ENCODE peak calls at places on chromosomes 2 and 18, in ten cellular contexts. F is iPS-NIHi11; K is naive thymus-derived CD8-positive, alpha-beta T cell; B is SW 1271; Q is GDM1; J is smooth muscle cell of the brain vasculature; T is ELF-1; E is NCI-H1105; I is adrenal gland; O is fibroblast of villous mesenchyme. P is an unnamed sample.

GRCh38 chr2:224754129-224754528 is 38.0 kb upstream of the CCDC195 start:
- DNase-seq in T (no peak), E (no peak), Q (no peak), K (no peak), I (no peak), O (peak; percentile 39), B (no peak), J (no peak), F (no peak), P (peak; percentile 9)

GRCh38 chr18:36601316-36601715 is 227.5 kb downstream of the TPGS2 start:
- DNase-seq in T (no peak), O (no peak), B (no peak), F (no peak), E (no peak), Q (no peak), K (no peak), J (no peak), I (no peak), P (no peak)

GRCh38 chr2:129354662-129355061 is 624.8 kb upstream of the RAB6C start:
- DNase-seq in Q (no peak), I (no peak), E (no peak), B (no peak), K (no peak), J (no peak), F (no peak), O (no peak), T (no peak), P (no peak)

GRCh38 chr2:234951386-234952269 is at the start of gene SH3BP4:
- DNase-seq in J (no peak), K (peak; percentile 15), O (peak; percentile 85), E (peak; percentile 22), T (peak; percentile 53), F (peak; percentile 97), Q (no peak), B (no peak), I (peak; percentile 85), P (peak; percentile 84)

GRCh38 chr2:150425121-150425559 is 62.3 kb downstream of the RND3 start:
- DNase-seq in F (peak; percentile 26), O (peak; percentile 48), E (no peak), Q (no peak), T (peak; percentile 80), B (no peak), J (no peak), K (no peak), I (peak; percentile 30), P (peak; percentile 15)

GRCh38 chr2:119650206-119650605 is 28.8 kb upstream of the TMEM177 start:
- DNase-seq in K (no peak), I (no peak), E (no peak), Q (no peak), F (no peak), T (no peak), B (no peak), J (no peak), O (no peak), P (peak; percentile 31)

GRCh38 chr18:76374330-76375281 is 120.4 kb downstream of the ZNF516 start:
- DNase-seq in K (no peak), Q (no peak), F (no peak), T (no peak), E (no peak), J (no peak), B (no peak), I (no peak), O (no peak), P (no peak)

GRCh38 chr2:69185807-69186206 is 172.8 kb downstream of the ANTXR1 start:
- DNase-seq in E (no peak), Q (no peak), K (no peak), F (no peak), J (peak; percentile 28), B (no peak), T (no peak), I (no peak), O (no peak), P (peak; percentile 93)

GRCh38 chr2:37168217-37168981 is 11.6 kb upstream of the EIF2AK2 start:
- DNase-seq in B (no peak), E (no peak), O (peak; percentile 62), Q (peak; percentile 1), T (peak; percentile 64), J (no peak), F (peak; percentile 82), I (peak; percentile 36), K (peak; percentile 12), P (peak; percentile 66)

GRCh38 chr2:127633556-127634065 is 12.3 kb upstream of the GPR17 start:
- DNase-seq in T (no peak), K (no peak), F (no peak), E (no peak), B (no peak), Q (no peak), J (no peak), I (no peak), O (no peak), P (no peak)

GRCh38 chr18:23136326-23137092 is 1.2 kb downstream of the CABLES1 start:
- DNase-seq in I (no peak), F (peak; percentile 47), J (no peak), Q (no peak), T (peak; percentile 60), B (no peak), O (no peak), K (no peak), E (peak; percentile 20), P (peak; percentile 39)

GRCh38 chr18:44723366-44723765 is 42.7 kb downstream of the SETBP1 start:
- DNase-seq in T (no peak), O (no peak), Q (no peak), K (no peak), E (no peak), I (no peak), J (no peak), F (no peak), B (no peak), P (no peak)

GRCh38 chr2:8669157-8669852 is 12.6 kb upstream of the ID2 start:
- DNase-seq in K (no peak), T (no peak), B (no peak), E (no peak), O (no peak), I (no peak), J (no peak), Q (no peak), F (no peak), P (no peak)

GRCh38 chr2:129936334-129936934 is 43.0 kb upstream of the RAB6C start:
- DNase-seq in B (no peak), J (no peak), F (no peak), E (no peak), T (peak; percentile 58), O (peak; percentile 11), Q (no peak), K (peak; percentile 42), I (peak; percentile 40), P (no peak)

GRCh38 chr2:44342854-44343253 is 18.4 kb downstream of the PREPL start:
- DNase-seq in I (no peak), B (no peak), J (no peak), E (peak; percentile 14), Q (no peak), O (peak; percentile 28), T (no peak), K (peak; percentile 23), F (no peak), P (peak; percentile 39)

GRCh38 chr2:144509548-144510205 is 10.2 kb downstream of the ZEB2 start:
- DNase-seq in B (no peak), I (no peak), O (peak; percentile 47), T (no peak), K (no peak), E (no peak), Q (no peak), F (no peak), J (no peak), P (peak; percentile 36)